ENCODE peak calls at places on chromosomes 6 and 20, in five cellular contexts. M is mesenchymal stem cell, C is H1, X is H9, U is trophoblast cell. A is an unnamed sample. For H3K4me1, the result is how much of the 10 kb centered on the place peaks cover.

GRCh38 chr20:59737816-59738215 is 133.5 kb downstream of the PHACTR3 start:
- DNase-seq in M (no peak), C (no peak), X (no peak), U (no peak), A (no peak)

GRCh38 chr6:162706236-162706635 is 21.3 kb downstream of the PRKN start:
- DNase-seq in M (no peak), C (no peak), X (no peak), U (no peak), A (no peak)

GRCh38 chr20:33444797-33445560 is 1.4 kb upstream of the SNTA1 start:
- DNase-seq in M (no peak), C (no peak), X (peak), U (peak), A (no peak)

GRCh38 chr20:19565721-19566120 is 192.3 kb upstream of the RIN2 start:
- DNase-seq in M (no peak), C (no peak), X (no peak), U (no peak), A (no peak)

GRCh38 chr6:137768935-137769334 is 98.1 kb upstream of the TNFAIP3 start:
- DNase-seq in M (no peak), C (no peak), X (no peak), U (no peak), A (no peak)

GRCh38 chr6:89553446-89553845 is 85.1 kb downstream of the LYRM2 start:
- DNase-seq in M (no peak), C (no peak), X (no peak), U (no peak), A (no peak)

GRCh38 chr6:34575326-34575725 is 19.2 kb upstream of the SPDEF start:
- DNase-seq in M (no peak), C (peak), X (peak), U (no peak), A (no peak)

GRCh38 chr6:41721396-41721795 is 14.0 kb downstream of the TFEB start:
- DNase-seq in M (no peak), C (no peak), X (no peak), U (no peak), A (no peak)

GRCh38 chr20:16048881-16049280 is 524.4 kb downstream of the KIF16B start:
- DNase-seq in M (no peak), C (no peak), X (no peak), U (no peak), A (no peak)

GRCh38 chr6:112058243-112058642 is 4.3 kb downstream of the CCN6 start:
- DNase-seq in M (no peak), C (no peak), X (no peak), U (no peak), A (no peak)

GRCh38 chr6:165219629-165220028 is 89.8 kb downstream of the C6orf118 start:
- DNase-seq in M (no peak), C (no peak), X (no peak), U (no peak), A (no peak)

GRCh38 chr20:47773381-47773786 is 11.9 kb downstream of the SULF2 start:
- DNase-seq in M (no peak), C (no peak), X (no peak), U (no peak), A (no peak)

GRCh38 chr20:6663751-6664388 is 103.6 kb upstream of the BMP2 start:
- DNase-seq in M (peak), C (no peak), X (no peak), U (no peak), A (no peak)

GRCh38 chr20:2236266-2236665 is 59.5 kb upstream of the TGM3 start:
- DNase-seq in M (no peak), C (no peak), X (no peak), U (no peak), A (no peak)

GRCh38 chr6:16712931-16713484 is 48.3 kb downstream of the ATXN1 start:
- DNase-seq in M (peak), C (no peak), X (no peak), U (peak), A (no peak)

GRCh38 chr6:43817192-43817591 is 47.2 kb downstream of the VEGFA start:
- DNase-seq in M (peak), C (peak), X (peak), U (no peak), A (no peak)

GRCh38 chr6:165988757-165989456 is 178.7 kb downstream of the TBXT start:
- DNase-seq in M (peak), C (no peak), X (no peak), U (no peak), A (no peak)

GRCh38 chr6:139751179-139751578 is 376.7 kb upstream of the CITED2 start:
- DNase-seq in M (no peak), C (no peak), X (no peak), U (no peak), A (no peak)

GRCh38 chr20:7437311-7437710 is 502.9 kb downstream of the HAO1 start:
- DNase-seq in M (no peak), C (no peak), X (no peak), U (no peak), A (no peak)

GRCh38 chr6:147361582-147361981 is 146.9 kb upstream of the SAMD5 start:
- DNase-seq in M (no peak), C (no peak), X (no peak), U (no peak), A (no peak)

GRCh38 chr20:59017493-59018231 is 1.6 kb upstream of the TUBB1 start:
- DNase-seq in M (no peak), C (no peak), X (no peak), U (no peak), A (no peak)

GRCh38 chr20:50218987-50219435 is 28.4 kb downstream of the CEBPB start:
- DNase-seq in M (no peak), C (no peak), X (no peak), U (no peak), A (no peak)

GRCh38 chr6:23621026-23621425 is 505.0 kb upstream of the NRSN1 start:
- DNase-seq in M (peak), C (no peak), X (no peak), U (no peak), A (no peak)

GRCh38 chr6:27809939-27810767 is 102.0 kb downstream of the OR2B2 start:
- DNase-seq in M (peak), C (no peak), X (peak), U (peak), A (peak)

GRCh38 chr6:41625442-41625841 is 12.8 kb upstream of the MDFI start:
- DNase-seq in M (no peak), C (no peak), X (no peak), U (no peak), A (no peak)

GRCh38 chr20:34222208-34222607 is 19.0 kb upstream of the ASIP start:
- DNase-seq in M (peak), C (no peak), X (no peak), U (peak), A (no peak)

GRCh38 chr6:37353761-37354525 is at the start of gene RNF8:
- DNase-seq in M (peak), C (peak), X (peak), U (peak), A (peak)

GRCh38 chr6:83862776-83863471 is 3.4 kb downstream of the CYB5R4 start:
- DNase-seq in M (peak), C (no peak), X (no peak), U (no peak), A (no peak)
- H3K4me1 ChIP-seq in M (under half), C (under half), X (under half), U (under half), A (under half)

DNA sequence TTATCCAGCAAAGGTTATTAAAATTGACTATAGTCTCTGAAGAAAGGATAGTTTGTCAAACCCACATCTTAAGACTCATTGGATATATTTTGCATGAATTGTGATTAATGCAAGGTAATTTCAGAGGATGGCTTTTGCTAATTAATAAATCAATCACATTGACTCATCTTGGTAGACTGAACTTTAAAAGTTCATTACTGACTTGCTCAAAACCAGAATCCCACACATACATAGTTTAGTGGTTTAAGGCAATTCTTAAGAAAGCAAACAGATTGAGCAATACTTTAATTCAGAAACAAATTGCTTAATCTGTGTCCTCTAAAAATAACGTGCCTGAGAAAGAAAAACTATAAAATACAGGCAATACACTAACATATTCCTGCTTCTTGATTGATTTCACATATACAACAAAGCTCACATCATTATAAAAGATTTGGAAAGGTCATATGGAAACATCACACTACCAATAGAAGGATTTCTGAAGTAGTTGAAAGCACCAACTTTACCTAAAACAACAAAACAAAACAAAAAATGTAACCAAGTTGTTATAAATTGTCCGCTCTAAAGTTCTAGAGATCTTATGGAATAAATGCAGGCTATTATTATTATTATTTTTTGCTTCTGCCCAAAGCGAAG is 63.1 kb upstream of the ZNF217 start:
- DNase-seq in M (peak), C (no peak), X (no peak), U (no peak), A (no peak)
- H2BK12ac ChIP-seq in M (no peak), C (no peak), X (no peak), U (no peak), A (no peak)

DNA sequence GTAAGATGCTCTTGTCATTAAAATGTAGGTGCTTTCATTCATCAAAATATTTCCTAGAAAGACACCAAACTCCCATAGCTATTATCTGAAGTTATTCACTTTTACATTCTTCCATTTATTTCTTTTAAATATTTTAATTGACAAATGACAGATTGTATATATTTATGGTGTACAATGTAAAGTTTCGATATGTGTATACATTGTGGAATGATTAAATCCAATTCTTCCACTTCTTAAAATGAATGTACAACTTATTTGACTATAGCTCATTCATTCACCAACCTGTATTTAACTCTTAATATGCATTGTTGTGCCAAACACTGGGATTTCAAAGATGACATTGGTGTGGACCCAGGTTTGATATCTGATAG is 41.0 kb downstream of the CCN2 start:
- DNase-seq in M (no peak), C (no peak), X (no peak), U (no peak), A (no peak)
- H3K9ac ChIP-seq in M (no peak), C (no peak), X (no peak), U (no peak), A (no peak)

GRCh38 chr6:132359891-132360290 is 41.4 kb downstream of the MOXD1 start:
- DNase-seq in M (no peak), C (no peak), X (no peak), U (no peak), A (no peak)

GRCh38 chr6:132364675-132365074 is 36.6 kb downstream of the MOXD1 start:
- DNase-seq in M (no peak), C (no peak), X (no peak), U (no peak), A (no peak)

GRCh38 chr6:132364249-132364648 is 37.0 kb downstream of the MOXD1 start:
- DNase-seq in M (no peak), C (no peak), X (no peak), U (no peak), A (no peak)

GRCh38 chr6:132365319-132365907 is 35.9 kb downstream of the MOXD1 start:
- DNase-seq in M (peak), C (no peak), X (peak), U (no peak), A (peak)

GRCh38 chr6:132362318-132363185 is 38.7 kb downstream of the MOXD1 start:
- DNase-seq in M (no peak), C (no peak), X (no peak), U (no peak), A (no peak)
- H3K4me1 ChIP-seq in M (under half), C (under half), X (under half), U (under half), A (under half)

DNA sequence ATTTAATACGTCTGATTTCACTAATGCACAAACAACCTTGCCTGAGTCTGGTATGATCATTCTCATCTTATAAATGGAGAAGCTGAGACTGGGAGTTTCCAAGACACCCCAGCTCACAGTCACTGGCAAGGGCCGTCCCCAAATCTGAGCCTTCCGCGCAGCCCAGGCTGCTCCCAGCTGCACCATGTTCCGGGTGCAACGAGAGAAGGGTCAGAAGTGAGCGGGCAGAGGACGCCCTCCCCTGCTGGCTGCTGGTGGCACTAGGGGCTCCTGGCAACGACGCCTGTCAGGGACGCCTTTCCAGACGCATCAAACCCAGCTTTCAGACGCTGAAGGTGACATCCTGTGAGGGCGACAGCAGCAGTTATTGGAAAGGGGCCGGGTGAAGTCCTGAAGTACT is 115.3 kb upstream of the PROKR2 start:
- DNase-seq in M (no peak), C (no peak), X (no peak), U (no peak), A (no peak)
- H2BK12ac ChIP-seq in M (no peak), C (no peak), X (no peak), U (no peak), A (no peak)

GRCh38 chr6:106535012-106535411 is 94.3 kb downstream of the RTN4IP1 start:
- DNase-seq in M (no peak), C (no peak), X (no peak), U (no peak), A (no peak)

GRCh38 chr6:106536863-106537262 is 92.4 kb downstream of the RTN4IP1 start:
- DNase-seq in M (no peak), C (no peak), X (no peak), U (no peak), A (no peak)

GRCh38 chr6:106537662-106538061 is 91.6 kb downstream of the RTN4IP1 start:
- DNase-seq in M (no peak), C (no peak), X (no peak), U (peak), A (no peak)

GRCh38 chr6:106534564-106534982 is 94.7 kb downstream of the RTN4IP1 start:
- DNase-seq in M (no peak), C (no peak), X (no peak), U (no peak), A (no peak)

GRCh38 chr6:106536357-106536756 is 92.9 kb downstream of the RTN4IP1 start:
- DNase-seq in M (no peak), C (no peak), X (no peak), U (no peak), A (no peak)
- H3K9ac ChIP-seq in M (no peak), C (no peak), X (no peak), U (no peak), A (no peak)